ENCODE peak calls at places on chromosomes 11 and 22, in six cellular contexts. Z, N, I, G, L and Q are unnamed samples.

GRCh38 chr11:6333112-6333511 is 12.8 kb upstream of the CAVIN3 start:
- DNase-seq in Z (no peak), N (no peak), G (no peak), L (no peak), I (peak; percentile 81), Q (no peak)

GRCh38 chr11:130449996-130450419 is 1.6 kb downstream of the ADAMTS15 start:
- DNase-seq in L (no peak), N (no peak), Z (peak; percentile 86), G (no peak), I (peak; percentile 74), Q (peak; percentile 74)

GRCh38 chr11:66419825-66420224 is 1.0 kb upstream of the NPAS4 start:
- DNase-seq in N (no peak), Z (no peak), I (no peak), G (no peak), L (no peak), Q (no peak)

GRCh38 chr22:44357962-44358553 is 45.3 kb upstream of the SHISAL1 start:
- DNase-seq in I (no peak), Z (peak; percentile 44), N (peak; percentile 70), G (no peak), L (no peak), Q (no peak)

GRCh38 chr11:16352707-16353106 is 3.6 kb downstream of the SOX6 start:
- DNase-seq in I (no peak), Z (no peak), G (no peak), N (peak; percentile 19), L (no peak), Q (no peak)

GRCh38 chr11:117885777-117886176 is 9.3 kb upstream of the FXYD6 start:
- DNase-seq in Z (no peak), G (no peak), N (no peak), L (no peak), I (no peak), Q (no peak)

GRCh38 chr22:28407645-28408044 is 272.0 kb downstream of the TTC28 start:
- DNase-seq in Z (no peak), N (no peak), L (no peak), G (no peak), I (no peak), Q (no peak)

GRCh38 chr11:128373011-128373410 is 214.3 kb downstream of the ETS1 start:
- DNase-seq in N (no peak), I (peak; percentile 45), G (no peak), Z (no peak), L (no peak), Q (no peak)

GRCh38 chr11:75260396-75260795 is 19.8 kb downstream of the TPBGL start:
- DNase-seq in Z (no peak), L (no peak), N (no peak), G (no peak), I (no peak), Q (no peak)

GRCh38 chr11:67545280-67545679 is 22.0 kb upstream of the CABP2 start:
- DNase-seq in G (peak; percentile 46), L (no peak), N (peak; percentile 38), Z (no peak), I (no peak), Q (no peak)